ENCODE peak calls at places on chromosomes 16 and 17, in seven cellular contexts. R is SJCRH30; C is head of caudate nucleus; I is GDM1; G is stimulated activated CD8-positive, alpha-beta memory T cell treated with anti-CD3 and anti-CD28 coated beads, Interleukin-4, amount 100 ng/mL, for 48 hours; F is T-helper 1 cell; K is ureter. P is an unnamed sample.

GRCh38 chr17:61412860-61413653 is 13.4 kb downstream of the TBX2 start:
- DNase-seq in R (no peak), C (peak; percentile 22), I (no peak), G (no peak), F (peak; percentile 9), K (peak; percentile 48), P (no peak)

GRCh38 chr17:76416447-76416846 is 32.0 kb downstream of the SPHK1 start:
- DNase-seq in R (no peak), C (peak; percentile 5), I (no peak), G (no peak), F (no peak), K (no peak), P (no peak)

GRCh38 chr16:27505297-27506236 is 44.1 kb downstream of the GTF3C1 start:
- DNase-seq in R (no peak), C (no peak), I (no peak), G (no peak), F (no peak), K (no peak), P (no peak)

GRCh38 chr17:57701121-57701520 is 44.0 kb downstream of the CCDC182 start:
- DNase-seq in R (no peak), C (no peak), I (no peak), G (no peak), F (no peak), K (no peak), P (no peak)

GRCh38 chr17:70848785-70849184 is 679.5 kb downstream of the KCNJ2 start:
- DNase-seq in R (no peak), C (no peak), I (no peak), G (no peak), F (no peak), K (no peak), P (no peak)

GRCh38 chr17:82913304-82914043 is 73.7 kb upstream of the ZNF750 start:
- DNase-seq in R (peak; percentile 53), C (no peak), I (no peak), G (no peak), F (no peak), K (no peak), P (no peak)

GRCh38 chr17:62724398-62725146 is 83.5 kb downstream of the MARCHF10 start:
- DNase-seq in R (no peak), C (peak; percentile 80), I (peak; percentile 8), G (peak; percentile 82), F (peak; percentile 40), K (peak; percentile 59), P (no peak)

GRCh38 chr17:70699408-70699807 is 530.1 kb downstream of the KCNJ2 start:
- DNase-seq in R (no peak), C (no peak), I (no peak), G (no peak), F (no peak), K (no peak), P (no peak)

GRCh38 chr17:1300580-1300905 is 21.1 kb downstream of the TRARG1 start:
- DNase-seq in R (no peak), C (no peak), I (no peak), G (no peak), F (no peak), K (no peak), P (no peak)

GRCh38 chr16:9134739-9135138 is 43.3 kb downstream of the HAPSTR1 start:
- DNase-seq in R (peak; percentile 69), C (peak; percentile 47), I (peak; percentile 45), G (peak; percentile 76), F (peak; percentile 31), K (no peak), P (no peak)

GRCh38 chr16:12252616-12253015 is 276.1 kb downstream of the SNX29 start:
- DNase-seq in R (peak; percentile 85), C (no peak), I (no peak), G (no peak), F (no peak), K (no peak), P (no peak)

GRCh38 chr16:88375236-88376052 is 7.3 kb upstream of the ZNF469 start:
- DNase-seq in R (no peak), C (peak; percentile 45), I (no peak), G (no peak), F (no peak), K (no peak), P (no peak)

GRCh38 chr17:67281053-67281452 is 36.1 kb upstream of the HELZ start:
- DNase-seq in R (peak; percentile 64), C (no peak), I (no peak), G (no peak), F (no peak), K (no peak), P (no peak)

P was measured in KG1.